ENCODE peak calls at places on chromosome X, in four cellular contexts. C, V, O and U are unnamed samples.

GRCh38 chrX:103864886-103865534 is 33.0 kb upstream of the RAB9B start:
- DNase-seq in C (no peak), V (no peak), O (no peak), U (no peak)

GRCh38 chrX:38336538-38337240 is 9.4 kb upstream of the RPGR start:
- DNase-seq in C (no peak), V (no peak), O (no peak), U (no peak)

GRCh38 chrX:120549483-120550452 is 11.0 kb downstream of the CUL4B start:
- DNase-seq in C (peak; percentile 53), V (peak; percentile 79), O (no peak), U (peak; percentile 93)

GRCh38 chrX:50003927-50004326 is 81.5 kb downstream of the CLCN5 start:
- DNase-seq in C (no peak), V (no peak), O (no peak), U (no peak)

GRCh38 chrX:113977887-113978286 is 606.0 kb upstream of the HTR2C start:
- DNase-seq in C (no peak), V (no peak), O (no peak), U (no peak)

GRCh38 chrX:126575911-126576310 is 23.3 kb upstream of the DCAF12L1 start:
- DNase-seq in C (no peak), V (no peak), O (no peak), U (no peak)

GRCh38 chrX:19017271-19017670 is 33.4 kb upstream of the PHKA2 start:
- DNase-seq in C (no peak), V (peak; percentile 5), O (no peak), U (peak; percentile 8)

GRCh38 chrX:109902665-109903064 is 100.2 kb upstream of the TMEM164 start:
- DNase-seq in C (no peak), V (peak; percentile 1), O (no peak), U (peak; percentile 19)

GRCh38 chrX:54042609-54043010 is 1.7 kb downstream of the PHF8 start:
- DNase-seq in C (peak; percentile 70), V (peak; percentile 49), O (no peak), U (peak; percentile 55)

GRCh38 chrX:141176586-141177451 is at the start of gene LDOC1:
- DNase-seq in C (peak; percentile 66), V (peak; percentile 57), O (peak; percentile 73), U (peak; percentile 64)

GRCh38 chrX:43939187-43939926 is 33.8 kb downstream of the NDP start:
- DNase-seq in C (no peak), V (peak; percentile 6), O (no peak), U (no peak)

GRCh38 chrX:30141966-30142365 is 73.4 kb upstream of the MAGEB2 start:
- DNase-seq in C (peak; percentile 3), V (peak; percentile 16), O (no peak), U (peak; percentile 14)

GRCh38 chrX:36961590-36961989 is 46.6 kb upstream of the FAM47C start:
- DNase-seq in C (no peak), V (no peak), O (no peak), U (no peak)